ENCODE peak calls at places on chromosomes 5 and 9, in seven cellular contexts. H is astrocyte of the spinal cord; A is CD8-positive, alpha-beta T cell; S is DND-41; R is heart right ventricle; E is cardiac muscle cell; L is ovary. X is an unnamed sample.

GRCh38 chr9:100739208-100739607 is 161.3 kb downstream of the CAVIN4 start:
- DNase-seq in H (no peak), A (no peak), S (no peak), R (no peak), E (no peak), L (no peak), X (no peak)

GRCh38 chr9:104256031-104256709 is 162.1 kb downstream of the SMC2 start:
- DNase-seq in H (no peak), A (no peak), S (no peak), R (no peak), E (peak), L (no peak), X (no peak)

GRCh38 chr5:151758141-151758429 is 346 bp downstream of the ATOX1 start:
- DNase-seq in H (no peak), A (no peak), S (no peak), R (no peak), E (no peak), L (peak), X (no peak)

GRCh38 chr5:109516385-109516784 is 106.6 kb upstream of the PJA2 start:
- DNase-seq in H (no peak), A (no peak), S (no peak), R (no peak), E (no peak), L (no peak), X (no peak)

GRCh38 chr9:94611638-94612068 is 18.0 kb upstream of the FBP2 start:
- DNase-seq in H (no peak), A (no peak), S (no peak), R (no peak), E (no peak), L (no peak), X (no peak)

GRCh38 chr9:1604942-1605560 is 410.1 kb upstream of the SMARCA2 start:
- DNase-seq in H (no peak), A (no peak), S (peak), R (no peak), E (peak), L (no peak), X (peak)

GRCh38 chr5:44809215-44809955 is 638 bp downstream of the MRPS30 start:
- DNase-seq in H (peak), A (peak), S (peak), R (peak), E (peak), L (peak), X (peak)

GRCh38 chr9:14258156-14258555 is 55.8 kb downstream of the NFIB start:
- DNase-seq in H (no peak), A (no peak), S (no peak), R (no peak), E (no peak), L (no peak), X (no peak)

GRCh38 chr5:150289551-150290390 is at the start of gene CAMK2A:
- DNase-seq in H (no peak), A (no peak), S (no peak), R (no peak), E (no peak), L (no peak), X (no peak)

GRCh38 chr5:59829389-59829788 is 64.1 kb downstream of the PDE4D start:
- DNase-seq in H (peak), A (no peak), S (no peak), R (no peak), E (peak), L (no peak), X (no peak)

GRCh38 chr5:33701251-33701650 is 190.5 kb downstream of the ADAMTS12 start:
- DNase-seq in H (peak), A (no peak), S (no peak), R (no peak), E (no peak), L (no peak), X (no peak)

GRCh38 chr5:66595877-66596790 is at the start of gene MAST4:
- DNase-seq in H (peak), A (peak), S (peak), R (peak), E (peak), L (peak), X (peak)

GRCh38 chr5:154945695-154946301 is 4.9 kb downstream of the MRPL22 start:
- DNase-seq in H (peak), A (no peak), S (no peak), R (no peak), E (peak), L (no peak), X (no peak)

GRCh38 chr5:140338336-140338735 is 8.1 kb downstream of the HBEGF start:
- DNase-seq in H (no peak), A (no peak), S (no peak), R (no peak), E (no peak), L (no peak), X (no peak)

GRCh38 chr9:95756101-95756500 is 119.4 kb upstream of the ERCC6L2 start:
- DNase-seq in H (no peak), A (no peak), S (no peak), R (no peak), E (no peak), L (no peak), X (no peak)

GRCh38 chr9:35490155-35490909 is 421 bp downstream of the RUSC2 start:
- DNase-seq in H (no peak), A (no peak), S (no peak), R (peak), E (no peak), L (peak), X (peak)
- TF ChIP-seq CTCF in H (no peak), A (no peak), S (no peak), R (no peak), E (no peak), L (no peak), X (no peak)

GRCh38 chr9:124030969-124031451 is 19.4 kb downstream of the LHX2 start:
- DNase-seq in H (peak), A (no peak), S (no peak), R (no peak), E (peak), L (no peak), X (no peak)
- TF ChIP-seq CTCF in H (no peak), A (no peak), S (no peak), R (no peak), E (no peak), L (no peak), X (no peak)

GRCh38 chr5:94785111-94785510 is 166.6 kb downstream of the SLF1 start:
- DNase-seq in H (no peak), A (no peak), S (no peak), R (no peak), E (no peak), L (no peak), X (no peak)
- TF ChIP-seq CTCF in H (peak), A (no peak), S (peak), R (peak), E (no peak), L (no peak), X (no peak)

DNA sequence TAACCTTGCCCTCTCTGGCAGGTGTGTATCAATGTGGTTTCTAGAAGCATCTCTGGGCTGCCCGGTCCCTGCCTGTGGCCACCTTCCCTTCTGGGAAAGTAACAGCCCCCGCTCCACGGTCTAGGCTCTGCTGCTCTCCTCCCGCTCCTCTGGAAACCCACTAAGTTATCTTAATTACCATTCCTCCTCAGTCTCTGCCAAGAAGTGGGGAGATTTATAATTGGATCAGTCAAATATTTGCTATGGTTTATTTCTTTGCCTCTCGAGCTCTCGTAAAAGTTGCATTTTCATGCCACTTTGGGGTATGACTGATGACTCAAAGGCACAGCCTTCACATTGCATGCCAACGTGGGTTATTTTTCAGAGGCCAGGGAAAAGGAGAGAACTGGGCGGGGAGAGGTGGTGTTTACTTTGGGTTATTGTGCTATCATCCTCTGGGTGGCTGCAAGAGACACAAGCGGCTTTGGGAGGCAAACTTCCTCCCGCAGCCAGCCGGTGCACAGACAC is 205.3 kb upstream of the WWC1 start:
- DNase-seq in H (no peak), A (no peak), S (no peak), R (no peak), E (peak), L (no peak), X (no peak)
- TF ChIP-seq CTCF in H (no peak), A (no peak), S (no peak), R (no peak), E (no peak), L (no peak), X (no peak)

X was measured in endothelial cell.